ENCODE peak calls at places on chromosome 20, in four cellular contexts. One of them, this sample, is unnamed.
A peak's percentile ranks its signal among the peaks of the same experiment; 100 is the strongest.

GRCh38 chr20:15578059-15578458 is 995.2 kb downstream of the KIF16B start:
- DNase-seq in aorta: no peak
- DNase-seq in fibroblast of lung: no peak
- DNase-seq in GM23338: no peak
- DNase-seq in this sample: no peak

GRCh38 chr20:62405108-62405980 is 1.7 kb downstream of the CABLES2 start:
- DNase-seq in GM23338: peak; percentile 76
- DNase-seq in fibroblast of lung: peak; percentile 54
- DNase-seq in aorta: peak; percentile 86
- DNase-seq in this sample: peak; percentile 72

GRCh38 chr20:42855896-42856295 is 333.8 kb downstream of the PTPRT start:
- DNase-seq in GM23338: no peak
- DNase-seq in fibroblast of lung: no peak
- DNase-seq in aorta: no peak
- DNase-seq in this sample: no peak

GRCh38 chr20:29743101-29743931 is 1514.1 kb upstream of the DEFB115 start:
- DNase-seq in GM23338: no peak
- DNase-seq in fibroblast of lung: no peak
- DNase-seq in aorta: peak; percentile 69
- DNase-seq in this sample: no peak

GRCh38 chr20:460707-461106 is 1.6 kb downstream of the TBC1D20 start:
- DNase-seq in fibroblast of lung: peak; percentile 12
- DNase-seq in aorta: no peak
- DNase-seq in GM23338: no peak
- DNase-seq in this sample: no peak

GRCh38 chr20:45631184-45631583 is at the start of gene WFDC9:
- DNase-seq in fibroblast of lung: no peak
- DNase-seq in GM23338: no peak
- DNase-seq in aorta: no peak
- DNase-seq in this sample: no peak

GRCh38 chr20:63979549-63980316 is at the start of gene SAMD10:
- DNase-seq in GM23338: peak; percentile 66
- DNase-seq in aorta: no peak
- DNase-seq in fibroblast of lung: peak; percentile 47
- DNase-seq in this sample: peak; percentile 59

GRCh38 chr20:62363920-62364851 is 2.9 kb downstream of the LAMA5 start:
- DNase-seq in GM23338: peak; percentile 63
- DNase-seq in fibroblast of lung: peak; percentile 34
- DNase-seq in aorta: peak; percentile 81
- DNase-seq in this sample: peak; percentile 27

GRCh38 chr20:63942250-63943006 is 13.8 kb downstream of the UCKL1 start:
- DNase-seq in fibroblast of lung: peak; percentile 27
- DNase-seq in GM23338: peak; percentile 96
- DNase-seq in aorta: no peak
- DNase-seq in this sample: peak; percentile 55

GRCh38 chr20:3165473-3166337 is 6.0 kb upstream of the FASTKD5 start:
- DNase-seq in GM23338: no peak
- DNase-seq in fibroblast of lung: peak; percentile 16
- DNase-seq in aorta: peak; percentile 75
- DNase-seq in this sample: peak; percentile 56

GRCh38 chr20:47535088-47535487 is 33.4 kb downstream of the NCOA3 start:
- DNase-seq in fibroblast of lung: no peak
- DNase-seq in aorta: no peak
- DNase-seq in GM23338: peak; percentile 92
- DNase-seq in this sample: no peak

GRCh38 chr20:21166801-21167200 is 40.9 kb downstream of the KIZ start:
- DNase-seq in aorta: no peak
- DNase-seq in GM23338: no peak
- DNase-seq in fibroblast of lung: no peak
- DNase-seq in this sample: no peak

GRCh38 chr20:878511-879307 is 37.4 kb downstream of the ANGPT4 start:
- DNase-seq in aorta: no peak
- DNase-seq in GM23338: peak; percentile 84
- DNase-seq in fibroblast of lung: peak; percentile 11
- DNase-seq in this sample: no peak

GRCh38 chr20:57364451-57364850 is 13.4 kb downstream of the RAE1 start:
- DNase-seq in aorta: no peak
- DNase-seq in fibroblast of lung: no peak
- DNase-seq in GM23338: no peak
- DNase-seq in this sample: no peak

DNA sequence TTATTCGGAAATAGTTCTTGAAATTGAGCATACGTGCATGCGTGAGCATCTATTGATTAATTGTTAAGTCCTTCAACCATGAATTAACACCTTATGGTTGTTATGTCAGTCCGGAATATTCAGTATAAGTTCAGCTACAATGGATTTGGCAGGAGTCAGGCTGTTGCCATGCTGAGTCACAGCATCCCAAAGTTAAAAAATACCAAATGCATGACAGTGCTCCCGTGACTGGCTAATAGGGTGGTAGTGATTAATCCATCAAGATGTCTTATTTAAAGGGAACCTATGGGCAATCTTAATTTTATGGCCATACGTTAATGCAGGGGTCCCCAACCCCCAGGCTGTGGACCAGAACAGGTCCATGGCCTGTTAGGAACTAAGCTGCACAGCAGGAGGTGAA is 10.5 kb downstream of the RAE1 start:
- DNase-seq in fibroblast of lung: peak; percentile 88
- DNase-seq in aorta: no peak
- DNase-seq in GM23338: no peak
- DNase-seq in this sample: no peak
- H3K27ac ChIP-seq in fibroblast of lung: peak overlapping the region; percentile 41
- H3K27ac ChIP-seq in aorta: no peak overlapping the region
- H3K27ac ChIP-seq in GM23338: no peak overlapping the region
- H3K27ac ChIP-seq in this sample: no peak overlapping the region

DNA sequence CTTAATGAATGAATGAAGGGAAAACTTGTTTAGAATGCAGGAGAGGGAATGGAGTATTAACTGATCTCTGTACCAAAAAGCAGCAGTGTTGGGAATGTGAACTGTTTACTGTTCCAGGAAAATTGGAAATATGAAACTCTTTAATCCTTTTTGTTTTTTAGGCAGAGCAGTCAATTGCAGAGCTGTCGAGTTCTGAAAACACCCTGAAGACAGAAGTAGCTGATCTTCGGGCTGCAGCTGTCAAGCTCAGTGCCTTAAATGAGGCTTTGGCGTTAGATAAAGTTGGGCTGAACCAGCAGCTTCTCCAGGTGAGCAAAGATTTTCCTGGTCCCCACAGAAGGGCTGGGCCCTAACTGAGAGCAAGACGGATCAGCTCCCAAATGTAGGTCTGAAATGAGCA is 20.9 kb downstream of the CEP250 start:
- DNase-seq in fibroblast of lung: no peak
- DNase-seq in aorta: no peak
- DNase-seq in GM23338: no peak
- DNase-seq in this sample: no peak
- H3K27ac ChIP-seq in fibroblast of lung: no peak overlapping the region
- H3K27ac ChIP-seq in aorta: no peak overlapping the region
- H3K27ac ChIP-seq in GM23338: no peak overlapping the region
- H3K27ac ChIP-seq in this sample: no peak overlapping the region

DNA sequence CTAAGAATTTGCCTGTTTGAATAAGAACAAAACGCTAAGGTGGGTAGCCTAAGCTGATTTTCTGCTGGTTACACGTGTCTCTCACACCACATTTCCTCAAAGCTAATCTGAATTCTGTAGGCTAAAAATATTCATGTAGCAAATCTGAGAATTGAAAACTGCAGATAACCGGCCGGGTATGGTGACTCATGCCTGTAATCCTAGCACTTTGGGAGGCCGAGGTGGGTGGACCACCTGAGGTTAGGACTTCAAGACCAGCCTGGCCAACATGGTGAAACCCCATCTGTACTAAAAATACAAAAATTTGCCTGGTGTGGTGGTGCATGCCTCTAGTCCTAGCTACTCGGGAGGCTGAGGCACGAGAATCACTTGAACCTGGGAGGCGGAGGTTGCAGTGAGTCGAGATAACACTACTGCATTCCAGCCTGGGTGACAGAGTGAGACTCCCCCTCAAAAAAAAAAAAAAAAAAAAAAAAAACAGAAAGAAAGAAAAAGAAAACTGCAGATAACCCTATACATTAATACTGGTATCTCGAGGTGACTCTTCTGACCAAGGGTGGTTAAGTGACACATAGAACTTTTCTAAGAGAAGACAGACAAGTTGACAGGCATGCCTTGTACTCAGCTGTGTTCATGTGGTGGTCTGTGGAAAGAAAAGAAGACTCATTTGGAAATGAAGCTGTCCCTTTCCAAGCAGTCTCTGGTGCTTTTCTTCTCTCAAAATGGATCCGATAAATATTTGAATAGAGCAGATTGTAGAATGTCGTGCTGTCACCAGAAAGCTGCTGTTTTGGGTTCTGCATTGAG is 24.7 kb upstream of the ASXL1 start:
- DNase-seq in fibroblast of lung: peak; percentile 43
- DNase-seq in GM23338: no peak
- DNase-seq in aorta: no peak
- DNase-seq in this sample: no peak
- H3K27ac ChIP-seq in fibroblast of lung: no peak overlapping the region
- H3K27ac ChIP-seq in GM23338: no peak overlapping the region
- H3K27ac ChIP-seq in aorta: no peak overlapping the region
- H3K27ac ChIP-seq in this sample: no peak overlapping the region

GRCh38 chr20:23584434-23585199 is 16.3 kb upstream of the CST9L start:
- DNase-seq in aorta: no peak
- DNase-seq in fibroblast of lung: no peak
- DNase-seq in GM23338: peak; percentile 42
- DNase-seq in this sample: no peak

GRCh38 chr20:23587631-23588030 is 18.1 kb downstream of the CST9 start:
- DNase-seq in aorta: no peak
- DNase-seq in GM23338: no peak
- DNase-seq in fibroblast of lung: no peak
- DNase-seq in this sample: no peak

GRCh38 chr20:23585449-23585807 is 17.1 kb upstream of the CST9L start:
- DNase-seq in GM23338: no peak
- DNase-seq in aorta: no peak
- DNase-seq in fibroblast of lung: no peak
- DNase-seq in this sample: no peak

GRCh38 chr20:23586735-23587525 is 18.6 kb upstream of the CST9L start:
- DNase-seq in GM23338: no peak
- DNase-seq in fibroblast of lung: no peak
- DNase-seq in aorta: no peak
- DNase-seq in this sample: no peak

DNA sequence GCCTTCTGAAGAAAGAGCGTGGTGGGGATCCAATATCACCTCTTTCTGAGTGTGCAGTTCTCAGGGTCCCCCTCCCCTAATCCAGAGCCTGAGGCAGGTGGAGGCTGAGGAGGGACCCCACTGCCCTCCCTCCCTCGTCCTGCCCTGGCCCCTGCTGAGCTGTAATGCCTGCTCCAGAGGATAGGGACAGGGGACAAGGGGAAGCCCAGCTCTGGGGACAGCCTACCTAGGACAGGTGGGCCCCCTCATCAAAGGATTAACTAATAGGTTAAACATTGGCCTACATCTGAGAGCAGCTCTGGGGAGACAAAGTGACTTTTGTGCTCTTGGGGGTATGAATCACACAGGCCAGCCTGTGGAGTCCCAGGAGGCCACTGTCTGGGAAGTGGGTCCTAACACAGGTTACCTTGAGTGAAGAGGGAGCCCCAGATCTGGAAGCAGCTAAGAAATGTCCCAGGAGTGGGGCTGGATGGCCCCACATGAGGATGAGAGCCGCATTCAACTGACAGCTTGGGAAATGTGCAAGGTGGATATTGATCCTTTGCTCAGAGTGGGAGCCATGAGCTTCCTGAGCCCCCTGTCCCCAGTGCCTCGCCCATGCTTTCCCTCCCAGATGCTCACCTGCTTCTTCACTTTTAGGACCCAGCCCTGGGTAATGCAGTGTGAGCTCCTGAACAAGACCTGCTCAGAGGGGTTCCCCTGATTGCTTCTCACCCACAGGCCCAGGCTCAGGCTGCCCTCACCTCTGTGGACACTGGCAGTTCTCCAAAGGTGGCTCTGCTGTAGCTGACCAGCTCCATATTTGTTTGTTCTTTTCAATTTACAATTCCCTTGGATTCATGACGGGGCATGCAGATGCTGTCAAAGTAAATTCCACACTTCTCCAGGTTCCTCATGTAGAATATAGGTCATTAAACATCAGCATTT is 17.8 kb upstream of the CST9L start:
- DNase-seq in GM23338: no peak
- DNase-seq in aorta: no peak
- DNase-seq in fibroblast of lung: no peak
- DNase-seq in this sample: no peak
- H3K27ac ChIP-seq in GM23338: no peak overlapping the region
- H3K27ac ChIP-seq in aorta: no peak overlapping the region
- H3K27ac ChIP-seq in fibroblast of lung: no peak overlapping the region
- H3K27ac ChIP-seq in this sample: no peak overlapping the region

GRCh38 chr20:19909696-19910095 is 107.5 kb upstream of the NAA20 start:
- DNase-seq in fibroblast of lung: no peak
- DNase-seq in GM23338: no peak
- DNase-seq in aorta: peak; percentile 80
- DNase-seq in this sample: peak; percentile 31

GRCh38 chr20:19908586-19908985 is 108.6 kb upstream of the NAA20 start:
- DNase-seq in fibroblast of lung: no peak
- DNase-seq in GM23338: no peak
- DNase-seq in aorta: no peak
- DNase-seq in this sample: no peak

GRCh38 chr20:19911810-19912382 is 105.3 kb upstream of the NAA20 start:
- DNase-seq in aorta: no peak
- DNase-seq in GM23338: no peak
- DNase-seq in fibroblast of lung: no peak
- DNase-seq in this sample: no peak

GRCh38 chr20:19903168-19903676 is 113.9 kb upstream of the NAA20 start:
- DNase-seq in GM23338: peak; percentile 10
- DNase-seq in aorta: no peak
- DNase-seq in fibroblast of lung: peak; percentile 20
- DNase-seq in this sample: peak; percentile 37

GRCh38 chr20:19907326-19908056 is 109.7 kb upstream of the NAA20 start:
- DNase-seq in aorta: peak; percentile 80
- DNase-seq in fibroblast of lung: no peak
- DNase-seq in GM23338: no peak
- DNase-seq in this sample: no peak
- H3K27ac ChIP-seq in aorta: no peak overlapping the region
- H3K27ac ChIP-seq in fibroblast of lung: no peak overlapping the region
- H3K27ac ChIP-seq in GM23338: no peak overlapping the region
- H3K27ac ChIP-seq in this sample: no peak overlapping the region

GRCh38 chr20:34715384-34715783 is 11.2 kb downstream of the TP53INP2 start:
- DNase-seq in aorta: no peak
- DNase-seq in GM23338: no peak
- DNase-seq in fibroblast of lung: peak; percentile 20
- DNase-seq in this sample: no peak
- H3K27ac ChIP-seq in aorta: no peak overlapping the region
- H3K27ac ChIP-seq in GM23338: no peak overlapping the region
- H3K27ac ChIP-seq in fibroblast of lung: no peak overlapping the region
- H3K27ac ChIP-seq in this sample: no peak overlapping the region

DNA sequence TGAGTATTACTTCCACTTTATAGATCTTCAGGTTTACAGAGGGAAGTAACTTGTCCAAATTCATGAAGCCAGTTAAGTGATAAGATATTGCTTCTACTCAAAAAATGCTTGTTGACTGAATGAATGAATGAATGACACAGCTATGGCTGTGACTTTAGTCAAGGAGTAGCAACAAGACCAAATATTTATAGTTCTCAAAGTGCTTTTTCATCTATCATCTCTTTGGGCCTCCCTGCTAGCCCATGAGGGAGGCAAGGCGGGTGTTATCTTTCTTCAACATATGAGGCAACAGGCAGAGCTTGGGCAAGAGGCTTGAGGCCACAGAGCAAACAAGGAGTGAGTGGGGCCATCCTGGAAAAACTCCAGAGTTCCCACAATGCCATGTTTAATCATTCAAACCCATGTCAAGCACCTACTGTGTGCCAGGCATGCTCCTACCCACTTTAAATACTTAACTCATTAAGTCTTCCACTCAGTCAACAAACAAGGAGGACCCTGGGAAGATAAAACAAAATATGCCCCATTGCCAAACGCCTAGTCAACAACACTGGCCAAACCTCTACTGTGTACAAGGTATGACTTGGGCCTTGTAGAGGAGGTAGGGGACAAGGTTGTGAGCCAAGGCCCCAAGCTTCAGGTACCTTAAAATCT is 15.9 kb downstream of the BCL2L1 start:
- DNase-seq in fibroblast of lung: no peak
- DNase-seq in GM23338: no peak
- DNase-seq in aorta: no peak
- DNase-seq in this sample: no peak
- H3K27ac ChIP-seq in fibroblast of lung: no peak overlapping the region
- H3K27ac ChIP-seq in GM23338: peak overlapping the region; percentile 28
- H3K27ac ChIP-seq in aorta: no peak overlapping the region
- H3K27ac ChIP-seq in this sample: no peak overlapping the region